ENCODE peak calls at places on chromosomes 5 and 9, in ten cellular contexts. N, V, O, A, T, S, R, C, H and L are unnamed samples.

GRCh38 chr9:105822814-105823213 is 128.5 kb downstream of the TMEM38B start:
- DNase-seq in N (no peak), V (no peak), O (no peak), A (no peak), T (no peak), S (no peak), R (no peak), C (no peak), H (no peak), L (no peak)

GRCh38 chr5:33153373-33153772 is 287.4 kb upstream of the TARS1 start:
- DNase-seq in N (no peak), V (no peak), O (no peak), A (no peak), T (no peak), S (no peak), R (no peak), C (no peak), H (no peak), L (no peak)

GRCh38 chr5:19322716-19323485 is 665.1 kb downstream of the CDH18 start:
- DNase-seq in N (no peak), V (no peak), O (peak), A (no peak), T (peak), S (no peak), R (no peak), C (no peak), H (no peak), L (peak)

GRCh38 chr9:109868722-109869121 is 88.7 kb downstream of the PALM2AKAP2 start:
- DNase-seq in N (no peak), V (no peak), O (no peak), A (no peak), T (no peak), S (no peak), R (no peak), C (no peak), H (no peak), L (no peak)

GRCh38 chr5:10672285-10673044 is 88.6 kb downstream of the DAP start:
- DNase-seq in N (no peak), V (no peak), O (no peak), A (no peak), T (no peak), S (no peak), R (no peak), C (no peak), H (no peak), L (no peak)

GRCh38 chr9:118686940-118687339 is 682.3 kb downstream of the BRINP1 start:
- DNase-seq in N (no peak), V (no peak), O (no peak), A (no peak), T (no peak), S (no peak), R (no peak), C (no peak), H (no peak), L (no peak)

GRCh38 chr9:88387035-88387732 is 1.1 kb upstream of the SPIN1 start:
- DNase-seq in N (peak), V (peak), O (peak), A (no peak), T (peak), S (no peak), R (peak), C (peak), H (peak), L (no peak)

GRCh38 chr9:38439291-38439915 is 15.1 kb upstream of the IGFBPL1 start:
- DNase-seq in N (no peak), V (no peak), O (no peak), A (no peak), T (no peak), S (no peak), R (no peak), C (no peak), H (no peak), L (no peak)

GRCh38 chr9:2313512-2313911 is 298.4 kb downstream of the SMARCA2 start:
- DNase-seq in N (no peak), V (no peak), O (no peak), A (no peak), T (no peak), S (no peak), R (no peak), C (no peak), H (no peak), L (no peak)

GRCh38 chr5:172692451-172692850 is 51.4 kb downstream of the NEURL1B start:
- DNase-seq in N (no peak), V (no peak), O (no peak), A (no peak), T (no peak), S (no peak), R (no peak), C (no peak), H (no peak), L (no peak)

GRCh38 chr5:172689801-172690200 is 48.7 kb downstream of the NEURL1B start:
- DNase-seq in N (no peak), V (no peak), O (no peak), A (no peak), T (no peak), S (no peak), R (no peak), C (no peak), H (no peak), L (no peak)

GRCh38 chr5:172688735-172689572 is 47.9 kb downstream of the NEURL1B start:
- DNase-seq in N (peak), V (peak), O (peak), A (no peak), T (peak), S (no peak), R (no peak), C (peak), H (peak), L (peak)

GRCh38 chr5:172691886-172692285 is 50.8 kb downstream of the NEURL1B start:
- DNase-seq in N (no peak), V (no peak), O (no peak), A (no peak), T (no peak), S (no peak), R (no peak), C (no peak), H (no peak), L (no peak)

GRCh38 chr5:172690258-172691075 is 49.4 kb downstream of the NEURL1B start:
- DNase-seq in N (no peak), V (no peak), O (no peak), A (no peak), T (no peak), S (no peak), R (no peak), C (no peak), H (no peak), L (no peak)
- H3K27ac ChIP-seq in N (no peak), V (no peak), O (no peak), A (no peak), T (no peak), S (no peak), R (no peak), C (no peak), H (peak), L (peak)

DNA sequence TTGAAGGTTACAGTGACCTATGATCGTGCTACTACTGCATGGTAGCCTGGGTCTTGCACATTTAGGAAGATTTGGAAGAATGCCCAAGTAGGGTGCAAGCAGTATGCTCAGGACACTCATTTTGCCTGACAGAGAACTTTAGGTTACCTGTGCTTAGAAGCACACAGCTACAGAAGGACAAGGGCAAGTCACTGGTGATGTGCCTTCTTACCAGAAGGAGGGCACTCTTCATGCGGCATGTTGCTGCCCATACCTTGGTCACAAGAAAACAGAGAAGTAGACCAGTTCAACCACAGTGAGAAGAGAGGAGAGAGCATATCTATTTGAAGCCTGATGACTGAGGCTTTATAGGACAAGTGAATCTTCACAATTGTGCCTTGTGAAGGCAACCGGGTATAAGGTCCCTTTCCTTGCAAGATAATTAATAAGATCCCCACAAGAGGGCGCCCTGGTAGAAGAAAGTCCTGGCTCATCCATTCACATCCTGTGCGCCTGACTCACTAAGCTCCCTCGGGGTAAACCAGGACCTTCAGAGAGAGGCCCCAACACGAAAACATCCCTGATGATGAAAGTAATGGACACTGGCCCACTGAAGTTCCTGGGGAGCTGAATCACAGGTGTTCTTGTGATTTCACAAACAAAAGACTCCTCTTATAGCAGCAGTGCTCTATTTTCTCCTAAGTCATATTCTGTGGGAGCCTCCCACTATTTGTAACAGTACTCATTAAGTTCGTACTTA is 38.1 kb upstream of the STARD4 start:
- DNase-seq in N (peak), V (peak), O (peak), A (peak), T (peak), S (peak), R (peak), C (peak), H (peak), L (peak)
- H3K27ac ChIP-seq in N (no peak), V (no peak), O (peak), A (no peak), T (peak), S (no peak), R (no peak), C (no peak), H (peak), L (no peak)

GRCh38 chr9:136688274-136689107 is 1.2 kb upstream of the AGPAT2 start:
- DNase-seq in N (no peak), V (no peak), O (no peak), A (no peak), T (no peak), S (no peak), R (no peak), C (no peak), H (peak), L (no peak)
- H3K27ac ChIP-seq in N (no peak), V (no peak), O (no peak), A (no peak), T (no peak), S (no peak), R (no peak), C (no peak), H (peak), L (peak)

DNA sequence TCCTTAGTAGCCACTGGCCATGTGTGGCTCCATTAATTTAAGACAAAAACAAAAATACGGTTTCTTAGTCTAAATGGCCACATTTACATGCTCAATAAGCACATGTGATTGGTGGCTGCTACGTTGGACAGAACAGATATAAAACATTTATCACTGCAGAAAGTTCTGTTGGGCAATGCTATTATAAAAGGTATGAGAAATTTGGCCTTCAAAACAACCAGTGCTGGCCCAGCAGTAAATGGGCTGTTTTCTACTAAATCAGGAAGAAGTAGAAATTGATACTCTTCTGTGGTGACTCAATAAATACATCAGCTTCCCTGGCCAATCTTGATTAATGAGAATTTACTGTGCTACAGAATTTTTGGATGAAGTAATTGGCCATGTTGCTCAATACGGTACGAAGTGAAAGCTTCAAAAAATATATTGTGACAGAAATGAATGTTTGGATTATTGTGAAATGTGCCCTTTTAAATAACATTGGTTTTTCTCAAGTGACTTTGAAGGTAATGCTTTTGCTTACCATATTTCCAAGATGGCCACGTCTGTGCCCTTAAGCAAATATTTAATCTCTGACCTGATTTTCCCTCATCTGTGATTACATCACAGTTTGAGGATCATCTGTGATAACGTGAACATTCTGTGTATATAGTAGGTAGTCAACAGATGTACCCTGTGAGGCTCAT is 4.2 kb downstream of the DNAJA1 start:
- DNase-seq in N (no peak), V (no peak), O (no peak), A (peak), T (peak), S (no peak), R (no peak), C (peak), H (no peak), L (no peak)
- H3K27ac ChIP-seq in N (no peak), V (peak), O (no peak), A (no peak), T (no peak), S (peak), R (no peak), C (no peak), H (peak), L (no peak)

DNA sequence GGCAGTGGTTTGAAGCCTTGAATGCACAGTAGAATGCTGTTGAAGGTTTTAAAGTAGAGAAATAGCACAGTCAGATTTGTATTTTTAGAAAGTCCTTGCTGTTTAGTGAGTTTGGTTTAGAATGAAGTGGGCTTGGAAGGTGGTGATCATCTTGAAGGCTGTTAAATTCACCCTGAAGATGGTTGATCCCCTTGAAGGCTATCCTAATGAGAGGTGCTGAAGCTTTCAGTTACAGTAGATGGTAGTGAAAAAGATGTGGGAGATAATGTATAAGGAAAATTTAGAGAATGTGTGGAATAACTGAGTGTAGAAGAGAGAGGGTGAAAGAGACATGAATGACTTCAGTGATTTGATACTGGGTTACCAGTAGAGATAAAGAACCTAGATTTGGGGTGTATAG is 16.0 kb downstream of the TENT2 start:
- DNase-seq in N (no peak), V (no peak), O (no peak), A (no peak), T (no peak), S (no peak), R (no peak), C (no peak), H (no peak), L (no peak)
- H3K27ac ChIP-seq in N (no peak), V (no peak), O (no peak), A (no peak), T (no peak), S (no peak), R (no peak), C (no peak), H (no peak), L (no peak)

DNA sequence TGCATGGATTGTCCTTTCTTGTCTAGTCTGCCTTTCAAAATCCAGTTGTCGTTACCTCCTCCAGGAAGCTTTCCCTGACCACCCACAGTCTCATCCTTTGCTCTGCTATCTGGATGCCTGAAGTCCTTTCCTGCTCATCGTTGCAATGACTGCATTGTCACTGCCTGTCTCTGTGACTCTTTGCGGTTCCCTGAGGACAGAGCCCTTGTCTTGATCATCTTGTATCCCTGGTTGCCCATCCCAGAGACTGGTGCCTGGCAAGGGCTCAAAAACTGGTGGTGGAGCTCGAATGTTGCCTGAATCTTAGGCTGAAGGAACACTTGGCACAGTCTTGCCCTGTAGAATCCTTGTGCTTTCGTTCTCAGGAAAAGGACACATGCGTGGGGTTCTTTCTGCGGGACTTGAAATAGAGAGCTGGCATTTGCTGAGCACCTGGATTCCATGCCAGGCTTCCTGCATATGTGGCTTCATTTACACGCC is 2.4 kb downstream of the NEURL1B start:
- DNase-seq in N (no peak), V (no peak), O (no peak), A (no peak), T (no peak), S (no peak), R (no peak), C (no peak), H (no peak), L (no peak)
- H3K27ac ChIP-seq in N (peak), V (no peak), O (no peak), A (no peak), T (no peak), S (no peak), R (no peak), C (no peak), H (peak), L (peak)

DNA sequence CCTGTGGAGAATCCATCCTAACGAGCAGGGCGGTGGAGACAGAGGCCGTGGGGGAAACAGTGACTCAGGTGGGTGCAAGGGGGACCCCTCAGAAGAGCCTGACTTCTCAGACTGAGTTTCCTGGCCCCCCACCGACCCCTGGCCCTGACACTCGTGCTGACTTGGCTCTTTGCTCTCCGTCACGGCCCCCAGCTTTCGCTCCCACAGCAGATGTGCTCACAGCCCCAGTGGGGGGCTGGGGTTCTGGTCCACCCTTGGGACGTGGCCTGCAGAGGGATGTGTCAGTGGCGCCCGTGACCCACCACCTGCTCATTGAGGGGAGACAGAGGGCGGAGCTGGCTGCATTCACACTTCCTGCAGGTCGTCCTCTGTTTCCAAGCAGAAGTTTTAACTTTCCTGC is 62.9 kb upstream of the IRX4 start:
- DNase-seq in N (no peak), V (no peak), O (no peak), A (no peak), T (no peak), S (no peak), R (no peak), C (no peak), H (no peak), L (no peak)
- H3K27ac ChIP-seq in N (no peak), V (no peak), O (no peak), A (no peak), T (no peak), S (no peak), R (no peak), C (no peak), H (peak), L (no peak)

DNA sequence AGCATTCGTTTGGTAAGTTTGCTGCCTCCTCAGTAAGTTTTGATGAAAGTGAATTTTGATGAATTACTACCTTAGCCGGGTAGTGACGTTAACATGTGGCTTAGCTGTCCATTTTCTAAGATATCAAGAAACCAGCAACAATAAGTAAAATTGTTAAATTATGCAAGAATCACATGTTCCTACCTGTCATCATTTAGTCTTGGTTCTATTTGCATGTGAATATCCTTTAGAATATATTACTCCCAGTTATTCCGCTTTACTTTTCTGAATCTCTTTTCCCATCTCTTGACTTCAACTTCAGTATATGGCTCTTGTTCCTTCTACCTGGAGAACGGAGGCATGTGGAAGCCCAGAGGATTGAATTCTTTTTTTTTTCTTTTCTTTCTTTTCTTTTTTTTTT is 59.4 kb downstream of the DOCK8 start:
- DNase-seq in N (no peak), V (no peak), O (no peak), A (no peak), T (no peak), S (peak), R (no peak), C (no peak), H (no peak), L (no peak)
- H3K27ac ChIP-seq in N (no peak), V (peak), O (no peak), A (no peak), T (no peak), S (peak), R (peak), C (no peak), H (no peak), L (no peak)